ENCODE peak calls at places on chromosomes 3 and 15, in nine cellular contexts. S, J, G, R, F, L, D, T and X are unnamed samples.

GRCh38 chr3:151265866-151266265 is 12.5 kb downstream of the P2RY14 start:
- DNase-seq in S (peak), F (no peak), L (no peak), G (no peak), R (no peak), J (no peak), D (no peak), T (no peak), X (no peak)

GRCh38 chr15:85477730-85478129 is 97.3 kb downstream of the AKAP13 start:
- DNase-seq in D (no peak), G (no peak), J (no peak), T (no peak), L (no peak), F (no peak), S (no peak), R (no peak), X (no peak)

GRCh38 chr3:139937674-139938279 is 2.8 kb downstream of the CLSTN2 start:
- DNase-seq in L (peak), R (peak), F (peak), T (no peak), G (peak), S (peak), D (no peak), J (peak), X (peak)

GRCh38 chr15:95440712-95441111 is 889.8 kb upstream of the NR2F2 start:
- DNase-seq in L (no peak), S (peak), J (no peak), T (no peak), D (no peak), R (peak), G (no peak), F (no peak), X (peak)

GRCh38 chr15:95024388-95024787 is 793.0 kb downstream of the MCTP2 start:
- DNase-seq in G (no peak), T (no peak), J (peak), L (no peak), R (no peak), D (no peak), S (no peak), F (no peak), X (no peak)

GRCh38 chr3:113834983-113835382 is 3.6 kb upstream of the GRAMD1C start:
- DNase-seq in F (no peak), G (no peak), S (no peak), T (no peak), L (no peak), J (no peak), R (no peak), D (no peak), X (no peak)

GRCh38 chr3:136604961-136605360 is 147.2 kb downstream of the STAG1 start:
- DNase-seq in J (no peak), T (no peak), D (no peak), F (no peak), G (no peak), R (no peak), L (no peak), S (no peak), X (no peak)

GRCh38 chr3:129482721-129483120 is 42.7 kb downstream of the IFT122 start:
- DNase-seq in J (no peak), G (peak), L (no peak), R (no peak), D (no peak), S (no peak), T (no peak), F (no peak), X (no peak)

GRCh38 chr3:141798455-141798854 is 35.2 kb downstream of the GRK7 start:
- DNase-seq in F (peak), L (peak), J (no peak), G (no peak), T (no peak), D (no peak), S (no peak), R (peak), X (no peak)

GRCh38 chr3:13332158-13332557 is 88.0 kb downstream of the NUP210 start:
- DNase-seq in F (no peak), G (no peak), S (no peak), L (no peak), R (no peak), T (no peak), J (no peak), D (no peak), X (no peak)

GRCh38 chr3:38566215-38566528 is 70.0 kb downstream of the EXOG start:
- DNase-seq in R (no peak), S (peak), T (no peak), L (no peak), G (no peak), D (peak), J (no peak), F (no peak), X (no peak)

GRCh38 chr15:76340198-76340801 is 3.7 kb downstream of the ISL2 start:
- DNase-seq in F (no peak), L (no peak), D (no peak), R (no peak), G (no peak), T (peak), S (no peak), J (no peak), X (no peak)

GRCh38 chr15:81398910-81399551 is 25.0 kb upstream of the TMC3 start:
- DNase-seq in J (no peak), S (no peak), R (no peak), L (no peak), T (no peak), G (no peak), D (no peak), F (no peak), X (no peak)

GRCh38 chr15:80904941-80905532 is 84.6 kb downstream of the MESD start:
- DNase-seq in T (no peak), G (no peak), F (no peak), D (no peak), R (peak), L (no peak), S (peak), J (no peak), X (no peak)

GRCh38 chr15:97410907-97411575 is 549.5 kb upstream of the ARRDC4 start:
- DNase-seq in S (no peak), G (no peak), J (no peak), L (no peak), F (no peak), D (no peak), T (no peak), R (no peak), X (no peak)

GRCh38 chr3:125634346-125634964 is 39.2 kb upstream of the OSBPL11 start:
- DNase-seq in D (no peak), L (no peak), J (no peak), G (no peak), T (no peak), R (no peak), F (no peak), S (no peak), X (no peak)

GRCh38 chr3:42366550-42366949 is 43.9 kb downstream of the LYZL4 start:
- DNase-seq in S (no peak), D (no peak), R (no peak), T (no peak), F (no peak), J (no peak), G (no peak), L (no peak), X (no peak)

GRCh38 chr3:49351521-49352011 is 6.6 kb downstream of the GPX1 start:
- DNase-seq in R (no peak), F (no peak), G (no peak), L (no peak), D (no peak), T (no peak), J (peak), S (no peak), X (no peak)

GRCh38 chr15:53762916-53763315 is 3.5 kb upstream of the WDR72 start:
- DNase-seq in F (no peak), T (no peak), J (no peak), G (no peak), S (no peak), L (no peak), D (no peak), R (no peak), X (no peak)

GRCh38 chr3:96931491-96931890 is 117.1 kb downstream of the EPHA6 start:
- DNase-seq in G (no peak), F (no peak), L (no peak), J (no peak), T (no peak), S (no peak), D (no peak), R (no peak), X (no peak)

GRCh38 chr15:58167095-58167591 is 29.0 kb downstream of the AQP9 start:
- DNase-seq in R (no peak), T (no peak), G (no peak), F (no peak), D (no peak), L (no peak), J (no peak), S (no peak), X (no peak)

DNA sequence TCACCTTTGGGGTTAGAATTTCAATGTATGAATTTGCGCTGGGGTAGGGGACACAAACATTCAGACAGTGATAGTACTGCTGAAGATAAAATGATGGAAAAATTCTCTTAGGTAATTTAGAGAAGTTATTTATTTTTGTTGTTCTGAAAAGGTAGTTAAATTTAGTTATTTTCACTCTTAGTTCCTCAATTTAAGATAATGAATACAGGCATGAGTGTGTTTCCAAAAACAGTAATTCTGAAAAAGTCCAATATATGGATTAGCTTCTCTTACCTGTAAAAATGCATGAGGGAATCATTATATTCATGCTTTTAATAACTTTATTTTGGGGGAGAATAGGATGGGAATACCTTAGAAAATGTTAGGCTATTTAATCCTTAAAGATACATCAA is 103.7 kb downstream of the FNDC3B start:
- DNase-seq in F (no peak), R (no peak), S (no peak), G (no peak), D (no peak), J (no peak), L (no peak), T (no peak), X (no peak)
- H3K4me3 ChIP-seq in F (no peak), R (no peak), S (no peak), G (no peak), D (no peak), J (no peak), L (no peak), T (no peak), X (no peak)

GRCh38 chr3:79015854-79016253 is 751.9 kb downstream of the ROBO1 start:
- DNase-seq in L (no peak), J (no peak), D (no peak), G (no peak), R (no peak), T (no peak), S (no peak), F (no peak), X (no peak)
- H3K4me3 ChIP-seq in L (no peak), J (peak), D (no peak), G (no peak), R (peak), T (no peak), S (no peak), F (peak), X (no peak)

GRCh38 chr3:133831966-133832801 is 26.6 kb downstream of the SRPRB start:
- DNase-seq in T (no peak), F (no peak), J (no peak), D (no peak), S (no peak), L (no peak), G (no peak), R (no peak), X (no peak)
- H3K4me3 ChIP-seq in T (no peak), F (no peak), J (no peak), D (no peak), S (no peak), L (no peak), G (no peak), R (no peak), X (no peak)

GRCh38 chr15:77867266-77868047 is 210.1 kb downstream of the TBC1D2B start:
- DNase-seq in L (peak), S (no peak), R (no peak), F (no peak), D (peak), J (no peak), T (no peak), G (no peak), X (no peak)

GRCh38 chr15:77869021-77869895 is 208.3 kb downstream of the TBC1D2B start:
- DNase-seq in L (no peak), T (no peak), S (no peak), R (peak), J (no peak), G (no peak), F (peak), D (peak), X (no peak)

GRCh38 chr15:77874071-77874470 is 203.4 kb downstream of the TBC1D2B start:
- DNase-seq in F (no peak), G (no peak), S (no peak), R (no peak), T (no peak), L (no peak), D (no peak), J (no peak), X (no peak)

GRCh38 chr15:77871838-77872371 is 205.6 kb downstream of the TBC1D2B start:
- DNase-seq in G (peak), R (no peak), T (no peak), F (no peak), L (no peak), J (no peak), S (no peak), D (peak), X (no peak)

GRCh38 chr15:77870195-77871065 is 207.1 kb downstream of the TBC1D2B start:
- DNase-seq in G (peak), R (peak), L (peak), D (peak), J (peak), F (peak), S (peak), T (no peak), X (peak)
- H3K4me3 ChIP-seq in G (no peak), R (no peak), L (no peak), D (no peak), J (no peak), F (no peak), S (no peak), T (no peak), X (no peak)

DNA sequence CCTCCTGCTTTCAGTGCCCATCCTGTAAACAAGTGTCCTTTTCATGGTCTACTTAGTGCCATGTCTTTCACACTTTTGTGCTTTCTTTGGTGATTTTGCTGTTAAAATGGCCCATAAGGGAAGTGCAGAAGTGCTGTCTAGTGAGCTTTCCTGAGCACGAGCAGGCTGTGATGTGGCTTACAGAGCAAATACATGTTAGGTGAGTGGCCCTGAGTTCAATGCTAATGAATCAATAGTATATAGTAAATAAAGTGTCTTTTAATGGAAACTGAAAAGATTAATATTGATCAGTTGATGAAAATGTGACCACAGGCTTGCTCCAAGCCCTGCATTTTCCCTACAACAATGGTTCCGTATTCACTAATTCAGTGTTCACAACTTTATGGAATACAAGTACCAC is 5.7 kb downstream of the SH3BP5 start:
- DNase-seq in G (no peak), R (no peak), D (no peak), S (no peak), L (no peak), T (no peak), F (no peak), J (no peak), X (no peak)
- H3K4me3 ChIP-seq in G (no peak), R (no peak), D (no peak), S (no peak), L (no peak), T (no peak), F (no peak), J (no peak), X (no peak)

GRCh38 chr3:7506606-7507180 is 645.8 kb downstream of the GRM7 start:
- DNase-seq in R (no peak), F (no peak), S (no peak), D (no peak), L (no peak), J (no peak), T (no peak), G (no peak), X (no peak)
- H3K4me3 ChIP-seq in R (no peak), F (no peak), S (no peak), D (no peak), L (no peak), J (no peak), T (no peak), G (no peak), X (no peak)

DNA sequence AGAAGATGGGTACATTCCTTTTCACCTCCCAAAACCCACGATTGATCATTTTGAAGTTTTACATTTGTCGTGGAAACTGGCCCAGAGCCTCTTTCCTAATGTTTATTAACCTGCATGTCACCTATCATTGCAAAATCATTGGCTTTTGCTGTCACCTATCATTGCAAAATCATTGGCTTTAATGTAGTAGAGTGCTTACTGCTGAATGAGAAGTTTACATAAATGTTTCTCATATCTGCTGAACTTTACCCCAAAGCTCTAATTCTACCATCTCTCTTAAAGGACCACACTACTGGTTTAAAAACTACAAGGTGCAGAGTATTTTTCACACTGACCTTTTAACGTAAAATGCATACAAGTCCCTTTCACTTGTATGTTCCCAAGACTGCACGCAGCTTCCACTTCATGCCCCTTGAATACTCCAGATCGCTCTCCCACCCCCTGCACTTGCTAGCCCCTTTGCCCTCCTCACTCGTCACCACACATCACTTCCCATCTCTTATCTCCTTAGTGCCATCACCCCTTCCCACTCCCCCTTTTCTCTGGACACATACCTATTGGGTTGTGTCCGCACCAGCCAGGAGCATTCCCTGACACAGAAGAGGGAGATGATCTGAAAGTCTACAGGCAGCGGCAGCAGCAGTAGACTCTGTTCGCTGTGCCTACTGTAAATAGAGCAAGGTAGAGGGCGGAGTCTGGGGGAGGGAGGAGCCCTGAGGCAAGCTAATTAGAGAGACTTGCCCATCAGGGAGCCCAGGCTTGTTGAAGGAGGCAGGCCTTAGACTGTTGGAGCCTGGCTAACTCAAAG is 30.2 kb upstream of the ATOSA start:
- DNase-seq in D (no peak), S (no peak), F (no peak), T (no peak), J (no peak), R (no peak), L (no peak), G (no peak), X (no peak)
- H3K4me3 ChIP-seq in D (no peak), S (no peak), F (no peak), T (no peak), J (no peak), R (no peak), L (no peak), G (no peak), X (no peak)